ENCODE peak calls at places on chromosome 5, in eight cellular contexts. O is MCF 10A; D is posterior vena cava; M is small intestine; N is fibroblast of villous mesenchyme; P is stimulated activated CD4-positive, alpha-beta T cell treated with anti-CD3 and anti-CD28 coated beads, Interleukin-1b, Interleukin-23, amount 100 ng/mL, for 48 hours; J is NCI-H1417 treated with DMSO at 0.1 percent for 48 hours; A is SJSA1. W is an unnamed sample.

GRCh38 chr5:8457187-8458037 is 588.5 kb downstream of the MTRR start:
- DNase-seq in O (peak), J (peak), N (peak), P (peak), M (peak), A (peak), D (peak), W (peak)

GRCh38 chr5:119328753-119329602 is 26.8 kb upstream of the TNFAIP8 start:
- DNase-seq in O (peak), J (no peak), D (no peak), M (no peak), N (peak), P (peak), A (peak), W (peak)

GRCh38 chr5:41856644-41857491 is 13.4 kb downstream of the OXCT1 start:
- DNase-seq in M (peak), A (no peak), N (peak), J (peak), P (peak), D (no peak), O (peak), W (peak)

GRCh38 chr5:152514827-152515397 is 109.8 kb upstream of the NMUR2 start:
- DNase-seq in J (no peak), A (no peak), M (peak), D (no peak), N (peak), O (peak), P (no peak), W (peak)

GRCh38 chr5:157918811-157919742 is 60.1 kb upstream of the CLINT1 start:
- DNase-seq in A (no peak), J (no peak), O (no peak), D (no peak), N (no peak), P (no peak), M (peak), W (no peak)

GRCh38 chr5:93355691-93356090 is 225.3 kb downstream of the NR2F1-AS1 start:
- DNase-seq in O (no peak), A (no peak), P (no peak), J (no peak), D (no peak), N (no peak), M (no peak), W (no peak)

GRCh38 chr5:2239237-2239910 is 356.6 kb upstream of the IRX4 start:
- DNase-seq in O (peak), M (no peak), J (no peak), P (no peak), N (no peak), D (no peak), A (no peak), W (no peak)

GRCh38 chr5:36630201-36630968 is 24.0 kb downstream of the SLC1A3 start:
- DNase-seq in M (no peak), D (no peak), A (no peak), O (no peak), P (no peak), N (no peak), J (no peak), W (no peak)

GRCh38 chr5:373710-374602 is 52.4 kb downstream of the AHRR start:
- DNase-seq in D (peak), M (no peak), O (peak), J (no peak), P (peak), N (peak), A (peak), W (peak)

GRCh38 chr5:76811214-76811613 is 7.6 kb upstream of the F2RL1 start:
- DNase-seq in O (peak), P (no peak), M (no peak), J (no peak), N (peak), A (no peak), D (no peak), W (peak)

GRCh38 chr5:149635394-149635793 is 54.1 kb downstream of the ARHGEF37 start:
- DNase-seq in D (no peak), N (no peak), O (peak), A (no peak), P (no peak), J (no peak), M (no peak), W (peak)